ENCODE peak calls at places on chromosomes 16 and 17, in ten cellular contexts. Z is fibroblast of the aortic adventitia; O is CD4-positive, alpha-beta T cell; P is cardiac fibroblast; B is AG04449; M is mesothelial cell of epicardium; Y is psoas muscle; R is glutamatergic neuron; N is body of pancreas; T is upper lobe of right lung. I is an unnamed sample.
A peak's percentile ranks its signal among the peaks of the same experiment; 100 is the strongest.

GRCh38 chr16:3980311-3981111 is 100.0 kb upstream of the CREBBP start:
- DNase-seq in Z (peak; percentile 78), O (no peak), P (peak; percentile 77), B (peak; percentile 23), M (peak; percentile 46), Y (no peak), R (no peak), N (no peak), T (no peak), I (no peak)

GRCh38 chr16:25020112-25020591 is 5.0 kb upstream of the ARHGAP17 start:
- DNase-seq in Z (peak; percentile 33), O (no peak), P (no peak), B (no peak), M (no peak), Y (no peak), R (no peak), N (no peak), T (no peak), I (no peak)

GRCh38 chr17:21199311-21199710 is 14.7 kb downstream of the TMEM11 start:
- DNase-seq in Z (peak; percentile 79), O (no peak), P (peak; percentile 66), B (no peak), M (no peak), Y (no peak), R (no peak), N (no peak), T (no peak), I (no peak)

GRCh38 chr16:29644973-29645698 is 17.9 kb upstream of the SPN start:
- DNase-seq in Z (no peak), O (no peak), P (no peak), B (no peak), M (no peak), Y (no peak), R (no peak), N (no peak), T (no peak), I (no peak)

GRCh38 chr16:28528463-28528867 is 10.3 kb downstream of the NUPR1 start:
- DNase-seq in Z (no peak), O (no peak), P (no peak), B (no peak), M (no peak), Y (no peak), R (no peak), N (peak; percentile 79), T (no peak), I (no peak)

GRCh38 chr16:19203374-19203966 is 35.4 kb downstream of the SYT17 start:
- DNase-seq in Z (no peak), O (no peak), P (no peak), B (no peak), M (no peak), Y (no peak), R (no peak), N (peak; percentile 51), T (peak; percentile 84), I (no peak)

GRCh38 chr17:49557204-49558024 is 18.3 kb upstream of the NXPH3 start:
- DNase-seq in Z (peak; percentile 50), O (no peak), P (peak; percentile 71), B (no peak), M (no peak), Y (no peak), R (peak; percentile 61), N (peak; percentile 37), T (no peak), I (no peak)

GRCh38 chr17:80891096-80892018 is 100.3 kb upstream of the CHMP6 start:
- DNase-seq in Z (peak; percentile 58), O (peak; percentile 65), P (peak; percentile 75), B (peak; percentile 33), M (no peak), Y (peak; percentile 40), R (no peak), N (no peak), T (no peak), I (no peak)

GRCh38 chr17:2025622-2026309 is 632 bp upstream of the RTN4RL1 start:
- DNase-seq in Z (peak; percentile 59), O (no peak), P (peak; percentile 68), B (no peak), M (peak; percentile 78), Y (peak; percentile 75), R (peak; percentile 90), N (peak; percentile 85), T (peak; percentile 88), I (no peak)

GRCh38 chr17:51630101-51630671 is 369.8 kb downstream of the UTP18 start:
- DNase-seq in Z (no peak), O (no peak), P (no peak), B (no peak), M (no peak), Y (peak; percentile 28), R (no peak), N (no peak), T (no peak), I (no peak)

GRCh38 chr17:50533720-50534148 is 1.2 kb downstream of the EPN3 start:
- DNase-seq in Z (peak; percentile 66), O (no peak), P (peak; percentile 74), B (no peak), M (peak; percentile 67), Y (peak; percentile 56), R (no peak), N (peak; percentile 84), T (no peak), I (no peak)

GRCh38 chr17:73957564-73957963 is 245.9 kb upstream of the RPL38 start:
- DNase-seq in Z (no peak), O (no peak), P (no peak), B (no peak), M (no peak), Y (no peak), R (no peak), N (no peak), T (no peak), I (no peak)

GRCh38 chr16:50025544-50025931 is 513 bp downstream of the CNEP1R1 start:
- DNase-seq in Z (peak; percentile 14), O (peak; percentile 22), P (peak; percentile 13), B (no peak), M (no peak), Y (no peak), R (no peak), N (peak; percentile 14), T (no peak), I (peak; percentile 21)

GRCh38 chr16:50023626-50024025 is 1.4 kb upstream of the CNEP1R1 start:
- DNase-seq in Z (no peak), O (no peak), P (no peak), B (no peak), M (no peak), Y (no peak), R (no peak), N (no peak), T (no peak), I (no peak)

GRCh38 chr16:50024684-50025543 is at the start of gene CNEP1R1:
- DNase-seq in Z (peak; percentile 97), O (peak; percentile 91), P (peak; percentile 98), B (peak; percentile 77), M (peak; percentile 94), Y (peak; percentile 94), R (peak; percentile 93), N (peak; percentile 95), T (peak; percentile 95), I (peak; percentile 93)

GRCh38 chr16:50024207-50024606 is 818 bp upstream of the CNEP1R1 start:
- DNase-seq in Z (no peak), O (no peak), P (no peak), B (no peak), M (no peak), Y (no peak), R (no peak), N (no peak), T (no peak), I (no peak)

DNA sequence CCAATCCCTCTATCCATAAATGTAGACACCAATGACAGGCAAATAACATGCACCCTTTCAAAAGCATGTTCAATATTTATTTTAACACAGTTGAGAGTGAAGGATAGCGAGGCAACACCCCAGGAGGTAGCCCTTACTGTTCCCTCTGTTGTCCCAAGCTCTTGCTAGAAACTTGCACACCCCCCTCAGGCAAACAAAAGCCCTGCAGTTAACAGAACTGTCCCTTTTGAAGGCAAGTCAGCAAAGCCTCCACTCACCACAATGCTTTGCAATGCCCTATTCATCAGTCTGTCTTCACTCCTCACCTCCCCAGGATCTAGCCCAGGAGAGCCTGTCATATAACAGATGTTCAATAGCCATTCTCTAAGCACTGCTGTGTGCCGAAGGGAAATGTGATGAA is 3.5 kb upstream of the CNEP1R1 start:
- DNase-seq in Z (no peak), O (no peak), P (peak; percentile 10), B (no peak), M (no peak), Y (no peak), R (no peak), N (no peak), T (no peak), I (no peak)
- TF ChIP-seq CTCF in Z (no peak), O (no peak), P (peak; percentile 31), B (no peak), M (no peak), Y (no peak), R (no peak), N (no peak), T (peak; percentile 19), I (no peak)

GRCh38 chr16:68093816-68094613 is 8.8 kb downstream of the NFATC3 start:
- DNase-seq in Z (peak; percentile 69), O (no peak), P (peak; percentile 52), B (no peak), M (no peak), Y (no peak), R (no peak), N (no peak), T (no peak), I (no peak)
- TF ChIP-seq CTCF in Z (peak; percentile 68), O (peak; percentile 75), P (peak; percentile 60), B (peak; percentile 46), M (peak; percentile 80), Y (peak; percentile 37), R (peak; percentile 81), N (no peak), T (peak; percentile 34), I (peak; percentile 61)

GRCh38 chr16:86575754-86576557 is 2.4 kb upstream of the FOXL1 start:
- DNase-seq in Z (peak; percentile 98), O (no peak), P (peak; percentile 93), B (no peak), M (peak; percentile 88), Y (peak; percentile 70), R (peak; percentile 83), N (peak; percentile 61), T (no peak), I (no peak)
- TF ChIP-seq CTCF in Z (peak; percentile 73), O (no peak), P (peak; percentile 83), B (peak; percentile 82), M (peak; percentile 61), Y (peak; percentile 46), R (no peak), N (peak; percentile 29), T (peak; percentile 42), I (no peak)

GRCh38 chr16:21501869-21502667 is 97.3 kb upstream of the METTL9 start:
- DNase-seq in Z (peak; percentile 96), O (peak; percentile 83), P (peak; percentile 94), B (peak; percentile 74), M (peak; percentile 98), Y (peak; percentile 95), R (peak; percentile 97), N (peak; percentile 96), T (peak; percentile 98), I (peak; percentile 98)
- TF ChIP-seq CTCF in Z (no peak), O (no peak), P (no peak), B (no peak), M (no peak), Y (no peak), R (no peak), N (no peak), T (no peak), I (no peak)

I was measured in natural killer cell.